ENCODE peak calls at places on chromosomes 16 and 17, in seven cellular contexts. B, H, O, U, Q, P and X are unnamed samples.

GRCh38 chr17:4665027-4665426 is 23.5 kb upstream of the ALOX15 start:
- DNase-seq in U (no peak), B (no peak), O (no peak), H (no peak), Q (no peak), P (no peak), X (no peak)

GRCh38 chr16:14309001-14309886 is 238.1 kb downstream of the MRTFB start:
- DNase-seq in P (no peak), H (peak), Q (peak), U (no peak), O (no peak), B (no peak), X (no peak)

GRCh38 chr16:86261379-86261778 is 248.9 kb upstream of the FOXF1 start:
- DNase-seq in B (no peak), Q (no peak), O (no peak), H (peak), U (no peak), P (no peak), X (no peak)

GRCh38 chr16:3797473-3797872 is 80.1 kb upstream of the TRAP1 start:
- DNase-seq in O (no peak), H (no peak), U (no peak), Q (no peak), P (no peak), B (no peak), X (no peak)

GRCh38 chr16:79146-80054 is 1.4 kb downstream of the MPG start:
- DNase-seq in B (no peak), Q (no peak), H (peak), U (no peak), O (no peak), P (no peak), X (no peak)

GRCh38 chr17:50036455-50037320 is 19.2 kb upstream of the ITGA3 start:
- DNase-seq in P (no peak), Q (no peak), U (no peak), B (no peak), H (no peak), O (no peak), X (no peak)

GRCh38 chr17:69943058-69943457 is 132.0 kb upstream of the KCNJ16 start:
- DNase-seq in Q (no peak), P (no peak), U (no peak), H (no peak), B (no peak), O (no peak), X (no peak)

GRCh38 chr16:20306401-20306800 is 20.9 kb downstream of the GP2 start:
- DNase-seq in O (no peak), B (no peak), P (no peak), Q (no peak), H (no peak), U (no peak), X (no peak)

GRCh38 chr17:40445769-40446468 is 2.7 kb downstream of the IGFBP4 start:
- DNase-seq in P (no peak), U (no peak), B (no peak), H (peak), Q (no peak), O (no peak), X (no peak)

GRCh38 chr17:58386708-58387107 is 30.6 kb downstream of the RNF43 start:
- DNase-seq in O (no peak), B (no peak), H (no peak), P (no peak), U (no peak), Q (no peak), X (no peak)

GRCh38 chr17:58276423-58276822 is 4.3 kb downstream of the MPO start:
- DNase-seq in U (no peak), O (no peak), H (no peak), Q (no peak), P (no peak), B (no peak), X (no peak)

GRCh38 chr17:12365805-12366204 is 299.9 kb upstream of the MYOCD start:
- DNase-seq in U (no peak), P (peak), H (peak), O (no peak), B (no peak), Q (no peak), X (no peak)

GRCh38 chr17:35493040-35493439 is 44.4 kb downstream of the SLFN12L start:
- DNase-seq in H (no peak), Q (no peak), B (no peak), U (no peak), O (no peak), P (no peak), X (no peak)

GRCh38 chr17:17938388-17939107 is 33.7 kb downstream of the TOM1L2 start:
- DNase-seq in B (no peak), O (no peak), U (no peak), P (no peak), Q (no peak), H (no peak), X (no peak)

GRCh38 chr17:80499536-80499935 is 23.1 kb upstream of the NPTX1 start:
- DNase-seq in B (no peak), U (no peak), O (no peak), H (no peak), Q (no peak), P (no peak), X (no peak)

GRCh38 chr16:71367243-71367976 is 8.9 kb downstream of the CALB2 start:
- DNase-seq in O (peak), Q (peak), U (peak), P (peak), B (no peak), H (peak), X (peak)

GRCh38 chr16:68289621-68290329 is 21.0 kb downstream of the SLC7A6OS start:
- DNase-seq in O (no peak), U (no peak), Q (peak), H (no peak), B (no peak), P (peak), X (no peak)

GRCh38 chr16:57258226-57258909 is 13.3 kb downstream of the ARL2BP start:
- DNase-seq in B (no peak), U (no peak), H (no peak), P (no peak), Q (no peak), O (no peak), X (no peak)

GRCh38 chr16:9843424-9844013 is 338.7 kb downstream of the GRIN2A start:
- DNase-seq in P (no peak), H (peak), U (no peak), B (no peak), Q (no peak), O (no peak), X (no peak)

GRCh38 chr16:87117936-87118335 is 199.3 kb downstream of the C16orf95 start:
- DNase-seq in H (no peak), B (no peak), P (no peak), U (no peak), Q (no peak), O (no peak), X (no peak)

GRCh38 chr17:74478369-74479100 is 12.1 kb downstream of the CD300A start:
- DNase-seq in B (no peak), U (no peak), Q (peak), O (no peak), P (no peak), H (no peak), X (no peak)

GRCh38 chr16:85454171-85454883 is 158.8 kb upstream of the GSE1 start:
- DNase-seq in P (no peak), U (no peak), B (no peak), O (no peak), H (no peak), Q (no peak), X (no peak)

GRCh38 chr17:71024172-71024571 is 854.8 kb downstream of the KCNJ2 start:
- DNase-seq in Q (no peak), B (no peak), H (no peak), P (no peak), U (no peak), O (no peak), X (no peak)

GRCh38 chr16:48101069-48101674 is 54.6 kb downstream of the ABCC12 start:
- DNase-seq in H (no peak), P (no peak), O (no peak), Q (peak), B (no peak), U (no peak), X (no peak)

GRCh38 chr17:56087199-56087598 is 66.1 kb upstream of the ANKFN1 start:
- DNase-seq in U (no peak), B (no peak), H (no peak), Q (no peak), O (no peak), P (no peak), X (no peak)

GRCh38 chr16:28589930-28590329 is 6.9 kb downstream of the SULT1A2 start:
- DNase-seq in P (no peak), Q (no peak), O (no peak), U (no peak), B (no peak), H (no peak), X (no peak)